ENCODE peak calls at places on chromosome 13, in nine cellular contexts. V is transverse colon, Y is suprapubic skin, P is IMR-90, G is H1, H is A549, E is body of pancreas, C is Peyer's patch, S is spleen. O is an unnamed sample.

GRCh38 chr13:48437381-48437780 is 24.5 kb upstream of the LPAR6 start:
- DNase-seq in C (no peak), Y (peak), V (peak), P (peak), E (peak), H (no peak), G (no peak), S (no peak), O (peak)

GRCh38 chr13:79382545-79383275 is 23.3 kb downstream of the RBM26 start:
- DNase-seq in S (no peak), E (no peak), P (no peak), Y (no peak), H (no peak), V (no peak), G (no peak), C (no peak), O (no peak)

GRCh38 chr13:63972328-63972727 is 2556.7 kb upstream of the PCDH20 start:
- DNase-seq in G (no peak), H (no peak), Y (no peak), S (no peak), P (no peak), V (no peak), E (no peak), C (no peak), O (no peak)

GRCh38 chr13:31982540-31982939 is 49.0 kb upstream of the FRY start:
- DNase-seq in H (peak), S (no peak), Y (peak), E (peak), V (peak), G (no peak), C (peak), P (peak), O (peak)

GRCh38 chr13:21079761-21080730 is 18.7 kb upstream of the LATS2 start:
- DNase-seq in G (no peak), C (no peak), S (no peak), Y (no peak), H (no peak), P (peak), V (no peak), E (peak), O (no peak)

GRCh38 chr13:26050568-26051230 is 1.1 kb downstream of the SHISA2 start:
- DNase-seq in H (no peak), E (peak), P (no peak), S (no peak), V (no peak), C (no peak), Y (no peak), G (no peak), O (peak)

GRCh38 chr13:71968025-71968424 is 101.0 kb upstream of the DACH1 start:
- DNase-seq in P (no peak), E (no peak), H (no peak), Y (no peak), S (no peak), C (no peak), G (peak), V (no peak), O (no peak)

GRCh38 chr13:39699274-39699673 is 43.8 kb downstream of the COG6 start:
- DNase-seq in E (no peak), P (no peak), C (no peak), G (no peak), Y (no peak), H (no peak), S (no peak), V (no peak), O (no peak)

GRCh38 chr13:26660185-26660584 is 100.4 kb downstream of the GPR12 start:
- DNase-seq in G (no peak), V (no peak), Y (no peak), E (no peak), C (no peak), S (no peak), P (no peak), H (no peak), O (no peak)

GRCh38 chr13:25489238-25489637 is 117.5 kb downstream of the ATP8A2 start:
- DNase-seq in V (no peak), H (no peak), E (no peak), S (no peak), Y (no peak), C (no peak), G (no peak), P (no peak), O (no peak)

GRCh38 chr13:58979851-58980250 is 1183.9 kb downstream of the DIAPH3 start:
- DNase-seq in C (no peak), G (no peak), V (no peak), H (no peak), Y (no peak), E (no peak), P (no peak), S (no peak), O (no peak)

GRCh38 chr13:34941436-34941834 is 635 bp upstream of the NBEA start:
- DNase-seq in V (no peak), H (peak), Y (no peak), S (no peak), P (no peak), E (no peak), C (no peak), G (no peak), O (peak)

GRCh38 chr13:38824342-38824741 is 137.5 kb downstream of the FREM2 start:
- DNase-seq in C (no peak), Y (no peak), E (no peak), H (no peak), G (no peak), S (no peak), V (no peak), P (no peak), O (no peak)

GRCh38 chr13:27006519-27007161 is 165.0 kb downstream of the USP12 start:
- DNase-seq in P (peak), Y (no peak), V (peak), G (no peak), E (peak), C (no peak), S (peak), H (no peak), O (no peak)

GRCh38 chr13:48156466-48156865 is 61.6 kb upstream of the MED4 start:
- DNase-seq in Y (peak), C (peak), S (peak), G (no peak), H (no peak), P (no peak), E (no peak), V (peak), O (no peak)

GRCh38 chr13:42548731-42549554 is 25.0 kb upstream of the TNFSF11 start:
- DNase-seq in V (peak), H (no peak), C (peak), P (no peak), S (no peak), G (no peak), Y (no peak), E (no peak), O (no peak)

GRCh38 chr13:105050696-105051095 is 1484.8 kb downstream of the EFNB2 start:
- DNase-seq in V (no peak), S (no peak), E (no peak), P (peak), H (no peak), G (no peak), Y (no peak), C (no peak), O (no peak)

GRCh38 chr13:41107104-41107571 is 25.5 kb downstream of the KBTBD6 start:
- DNase-seq in V (no peak), C (no peak), Y (no peak), P (no peak), G (no peak), E (no peak), H (no peak), S (no peak), O (no peak)

GRCh38 chr13:23608704-23609413 is 38.6 kb downstream of the TNFRSF19 start:
- DNase-seq in Y (peak), H (no peak), E (peak), V (peak), G (no peak), C (peak), P (peak), S (peak), O (no peak)

GRCh38 chr13:70408865-70409264 is 300.6 kb upstream of the KLHL1 start:
- DNase-seq in E (no peak), C (no peak), S (no peak), Y (no peak), G (no peak), V (no peak), H (no peak), P (no peak), O (no peak)

GRCh38 chr13:28415994-28416411 is 78.9 kb downstream of the FLT1 start:
- DNase-seq in S (no peak), P (no peak), C (no peak), Y (no peak), V (no peak), E (no peak), H (no peak), G (no peak), O (no peak)

GRCh38 chr13:44853641-44854040 is 135.6 kb downstream of the NUFIP1 start:
- DNase-seq in S (no peak), Y (no peak), H (peak), E (peak), G (no peak), P (no peak), V (peak), C (peak), O (no peak)

GRCh38 chr13:48761256-48761655 is 107.5 kb downstream of the CYSLTR2 start:
- DNase-seq in Y (no peak), V (no peak), E (no peak), H (no peak), P (peak), S (no peak), C (no peak), G (no peak), O (no peak)

GRCh38 chr13:20616059-20616797 is 49.3 kb downstream of the IFT88 start:
- DNase-seq in C (no peak), Y (no peak), S (no peak), G (no peak), P (peak), V (no peak), E (no peak), H (no peak), O (no peak)

GRCh38 chr13:98890920-98891319 is 86.9 kb downstream of the DOCK9 start:
- DNase-seq in E (no peak), G (no peak), Y (no peak), H (no peak), V (no peak), C (no peak), S (no peak), P (no peak), O (no peak)

GRCh38 chr13:112741835-112742570 is 52.2 kb downstream of the ATP11A start:
- DNase-seq in V (no peak), C (peak), G (no peak), Y (no peak), P (no peak), E (no peak), H (no peak), S (peak), O (no peak)

GRCh38 chr13:57631607-57632275 is at the start of gene PCDH17:
- DNase-seq in E (peak), H (no peak), C (no peak), S (peak), Y (no peak), V (peak), G (no peak), P (no peak), O (peak)

GRCh38 chr13:64154514-64154913 is 2738.9 kb upstream of the PCDH20 start:
- DNase-seq in P (peak), S (no peak), Y (no peak), V (no peak), C (no peak), G (no peak), E (no peak), H (no peak), O (no peak)

GRCh38 chr13:46122304-46122703 is 17.5 kb upstream of the CPB2 start:
- DNase-seq in E (no peak), G (no peak), P (no peak), Y (no peak), S (no peak), C (no peak), V (no peak), H (no peak), O (no peak)

GRCh38 chr13:46124531-46124966 is 19.7 kb upstream of the CPB2 start:
- DNase-seq in H (no peak), G (no peak), E (no peak), C (peak), V (no peak), S (peak), Y (no peak), P (no peak), O (no peak)

GRCh38 chr13:46121033-46121432 is 16.2 kb upstream of the CPB2 start:
- DNase-seq in E (no peak), Y (no peak), S (no peak), V (no peak), H (no peak), P (no peak), G (no peak), C (no peak), O (no peak)

GRCh38 chr13:46119883-46120614 is 15.2 kb upstream of the CPB2 start:
- DNase-seq in G (no peak), P (peak), E (peak), S (no peak), V (no peak), Y (no peak), C (no peak), H (peak), O (peak)

DNA sequence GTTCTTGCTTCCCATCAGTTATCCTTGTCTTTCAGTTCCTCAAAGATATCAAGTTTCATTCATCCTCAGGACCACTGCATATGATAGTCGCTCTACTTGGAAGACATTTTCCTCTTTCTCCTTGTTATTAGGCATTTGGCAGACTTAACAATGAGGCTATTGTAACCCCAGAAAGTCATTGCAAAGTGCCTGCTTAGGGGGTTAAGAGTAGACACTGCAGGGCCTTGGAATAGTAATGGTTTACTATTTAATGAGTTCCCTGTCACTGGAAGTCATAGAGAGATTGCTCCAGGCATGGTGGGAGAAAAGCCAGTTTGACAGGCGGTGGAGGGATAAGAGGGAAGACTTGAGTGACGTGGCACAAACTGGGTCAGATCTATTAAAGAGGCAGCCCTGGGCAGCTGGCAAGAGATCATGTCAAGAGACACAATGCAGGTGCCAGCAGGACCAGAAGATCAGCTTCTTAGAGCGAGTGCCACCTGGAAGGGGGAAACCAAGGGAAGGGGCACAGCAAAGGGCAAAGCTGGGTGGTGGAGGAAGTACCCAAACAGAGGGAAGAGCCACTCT is 16.8 kb upstream of the CPB2 start:
- DNase-seq in P (no peak), E (no peak), V (no peak), G (no peak), C (no peak), Y (no peak), H (no peak), S (no peak), O (no peak)
- TF ChIP-seq POLR2A in P (no peak), E (no peak), V (no peak), G (no peak), C (no peak), Y (no peak), H (no peak), S (no peak), O (no peak)

DNA sequence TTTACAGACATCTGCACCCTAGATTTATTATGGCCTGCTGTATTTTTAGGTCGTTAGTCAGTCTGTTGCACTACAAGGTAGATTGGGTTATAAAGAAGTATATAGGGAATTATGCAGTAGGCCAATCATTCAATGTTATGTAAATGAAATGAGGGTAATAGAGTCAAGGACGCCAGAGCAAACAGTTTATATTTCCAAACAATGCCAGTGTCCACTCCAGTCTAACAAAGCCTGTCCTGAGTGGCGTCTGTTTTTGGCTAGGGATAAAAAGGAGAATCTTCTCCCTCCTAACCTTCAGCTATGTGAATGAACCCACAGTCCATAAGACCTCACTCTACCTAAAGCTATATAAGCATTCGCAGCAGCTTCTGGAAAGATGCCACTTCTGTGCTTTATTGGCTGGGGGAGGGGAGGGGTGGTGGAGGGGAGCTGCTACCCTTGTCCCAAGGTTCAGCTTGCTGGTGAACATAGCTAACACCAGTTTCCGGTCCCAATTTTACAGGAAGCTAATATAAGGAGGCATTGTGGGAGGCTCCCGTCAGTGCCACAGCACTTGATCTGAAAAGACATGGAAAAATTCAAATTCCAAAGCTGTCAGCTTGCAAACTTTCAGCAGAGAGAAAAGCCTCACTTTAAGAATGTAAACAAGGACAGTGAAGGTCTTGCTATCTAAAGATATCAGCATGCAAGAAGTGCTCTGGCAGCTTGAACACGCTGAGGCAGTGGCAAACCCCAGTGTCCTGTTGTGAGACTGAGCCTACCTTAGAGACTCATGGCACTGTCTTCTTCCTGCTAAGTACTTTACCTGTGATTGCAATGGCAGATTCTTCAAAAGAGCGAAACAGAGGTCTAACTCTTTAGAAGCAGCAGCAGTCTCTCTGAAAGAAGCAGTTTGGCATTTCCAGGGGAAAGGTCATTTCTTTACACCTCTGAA is 369.9 kb downstream of the PCDH9 start:
- DNase-seq in S (no peak), P (peak), G (no peak), V (no peak), H (no peak), C (no peak), Y (no peak), E (no peak), O (no peak)
- H3K27ac ChIP-seq in S (no peak), P (no peak), G (no peak), V (no peak), H (no peak), C (no peak), Y (no peak), E (no peak), O (no peak)

DNA sequence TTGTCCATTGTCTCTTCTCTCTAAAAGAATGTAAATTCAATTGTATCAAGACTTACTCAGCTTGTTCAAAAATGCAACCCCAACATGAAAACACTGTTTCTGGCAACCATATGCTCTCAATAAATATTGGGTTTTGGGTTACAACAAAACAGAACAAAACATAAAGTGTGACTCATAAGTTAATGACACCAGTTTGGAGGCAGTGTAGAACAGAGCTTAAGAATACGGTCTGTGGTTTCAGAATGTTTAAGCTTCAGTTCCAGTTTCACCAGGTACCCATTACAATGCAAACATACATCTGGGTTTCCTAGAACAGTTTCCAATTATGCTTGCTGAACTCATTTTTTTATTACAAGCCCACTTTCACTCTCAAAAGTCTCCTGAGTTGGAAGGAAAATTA is 285.8 kb upstream of the PCDH9 start:
- DNase-seq in S (no peak), Y (no peak), E (no peak), H (no peak), V (no peak), C (no peak), P (peak), G (no peak), O (no peak)
- H3K4me3 ChIP-seq in S (no peak), Y (no peak), E (no peak), H (no peak), V (no peak), C (no peak), P (no peak), G (no peak), O (no peak)

GRCh38 chr13:75636339-75637095 is 387 bp downstream of the LMO7 start:
- DNase-seq in V (peak), G (no peak), H (no peak), Y (no peak), S (peak), E (peak), P (peak), C (peak), O (no peak)
- TF ChIP-seq POLR2A in V (no peak), G (no peak), H (no peak), Y (no peak), S (no peak), E (peak), P (no peak), C (no peak), O (no peak)

GRCh38 chr13:52345631-52346251 is 60.2 kb downstream of the THSD1 start:
- DNase-seq in E (no peak), G (no peak), H (no peak), C (no peak), Y (no peak), P (peak), V (no peak), S (no peak), O (no peak)

GRCh38 chr13:52345048-52345447 is 60.9 kb downstream of the THSD1 start:
- DNase-seq in E (no peak), C (no peak), V (no peak), P (peak), S (no peak), H (no peak), Y (no peak), G (no peak), O (no peak)

GRCh38 chr13:52344108-52344507 is 61.9 kb downstream of the THSD1 start:
- DNase-seq in S (no peak), E (no peak), Y (no peak), C (no peak), V (no peak), G (no peak), H (no peak), P (no peak), O (no peak)

GRCh38 chr13:52348983-52349780 is 56.8 kb downstream of the THSD1 start:
- DNase-seq in P (peak), G (no peak), S (no peak), E (no peak), Y (no peak), C (no peak), V (no peak), H (peak), O (no peak)

GRCh38 chr13:52348081-52348480 is 57.9 kb downstream of the THSD1 start:
- DNase-seq in Y (no peak), G (no peak), P (peak), C (no peak), E (no peak), H (no peak), V (no peak), S (no peak), O (no peak)
- H3K27ac ChIP-seq in Y (no peak), G (no peak), P (no peak), C (no peak), E (no peak), H (no peak), V (no peak), S (no peak), O (no peak)

GRCh38 chr13:101916108-101916757 is 463.8 kb downstream of the ITGBL1 start:
- DNase-seq in V (no peak), C (no peak), S (no peak), P (no peak), G (peak), E (peak), H (peak), Y (no peak), O (peak)

GRCh38 chr13:101915333-101915732 is 462.9 kb downstream of the ITGBL1 start:
- DNase-seq in E (no peak), P (no peak), C (no peak), H (no peak), G (no peak), Y (no peak), V (no peak), S (no peak), O (no peak)

GRCh38 chr13:101916758-101917474 is 464.4 kb downstream of the ITGBL1 start:
- DNase-seq in S (no peak), H (no peak), C (no peak), E (no peak), G (no peak), Y (no peak), V (no peak), P (no peak), O (no peak)

GRCh38 chr13:101917475-101917810 is 465.0 kb downstream of the ITGBL1 start:
- DNase-seq in V (no peak), S (no peak), Y (no peak), E (no peak), C (no peak), G (no peak), P (no peak), H (no peak), O (no peak)

DNA sequence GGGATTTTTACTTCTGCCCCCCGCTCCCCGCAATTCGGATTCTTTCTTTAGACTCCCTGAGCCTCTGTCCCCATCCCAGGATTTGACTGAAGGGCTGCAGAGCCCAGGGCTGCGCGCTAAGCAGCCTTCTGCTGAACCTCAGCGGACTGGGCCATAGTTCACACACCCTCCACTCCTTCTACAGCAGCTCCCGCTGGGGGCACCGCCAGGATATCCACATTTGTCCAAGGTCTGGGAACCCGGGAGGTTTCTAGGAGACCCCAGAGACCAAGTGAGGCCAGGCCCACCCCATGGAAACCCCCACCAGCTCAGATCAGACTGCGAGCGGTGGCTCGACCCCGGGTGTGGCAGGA is 463.3 kb downstream of the ITGBL1 start:
- DNase-seq in H (no peak), V (no peak), E (no peak), C (no peak), P (no peak), S (no peak), Y (no peak), G (no peak), O (no peak)
- H3K4me3 ChIP-seq in H (no peak), V (no peak), E (no peak), C (no peak), P (no peak), S (no peak), Y (no peak), G (peak), O (peak)

GRCh38 chr13:36345438-36346221 is 564 bp downstream of the SPART start:
- DNase-seq in G (no peak), C (peak), E (peak), V (peak), Y (peak), H (peak), S (peak), P (peak), O (peak)
- TF ChIP-seq POLR2A in G (no peak), C (peak), E (peak), V (peak), Y (no peak), H (no peak), S (peak), P (peak), O (no peak)